ENCODE peak calls at places on chromosomes 5 and 9, in nine cellular contexts. Z, H, B, V, J, E, R, M and U are unnamed samples.

GRCh38 chr5:176868126-176868525 is 31.0 kb downstream of the HK3 start:
- DNase-seq in E (no peak), M (no peak), J (no peak), Z (no peak), V (no peak), B (no peak), R (no peak), H (no peak), U (no peak)

GRCh38 chr5:132224721-132225120 is 2.9 kb downstream of the P4HA2 start:
- DNase-seq in B (no peak), V (no peak), E (peak; percentile 15), J (no peak), M (no peak), R (peak; percentile 48), Z (no peak), H (no peak), U (no peak)

GRCh38 chr9:112772551-112772950 is 22.0 kb downstream of the SNX30 start:
- DNase-seq in H (no peak), J (no peak), M (no peak), B (no peak), R (no peak), V (no peak), Z (no peak), E (no peak), U (no peak)

GRCh38 chr5:14298126-14298847 is 155.1 kb downstream of the TRIO start:
- DNase-seq in V (no peak), Z (no peak), E (no peak), M (no peak), H (no peak), J (no peak), B (no peak), R (peak; percentile 48), U (no peak)

GRCh38 chr9:108108802-108109448 is 619.4 kb upstream of the KLF4 start:
- DNase-seq in B (no peak), E (no peak), V (no peak), J (no peak), R (peak; percentile 46), Z (no peak), H (no peak), M (no peak), U (no peak)

GRCh38 chr9:110257097-110257955 is 1.0 kb upstream of the TXN start:
- DNase-seq in V (no peak), R (peak; percentile 24), M (peak; percentile 8), J (peak; percentile 7), H (no peak), E (peak; percentile 40), B (no peak), Z (peak; percentile 26), U (peak; percentile 20)

GRCh38 chr5:27944471-27944870 is 906.1 kb upstream of the CDH9 start:
- DNase-seq in M (no peak), R (no peak), J (no peak), E (no peak), B (no peak), V (no peak), Z (no peak), H (no peak), U (no peak)

GRCh38 chr5:145738227-145738626 is 96.9 kb downstream of the PRELID2 start:
- DNase-seq in R (no peak), E (no peak), H (no peak), Z (no peak), V (no peak), J (no peak), B (no peak), M (no peak), U (no peak)

GRCh38 chr5:92991681-92992472 is 589.1 kb downstream of the NR2F1-AS1 start:
- DNase-seq in Z (no peak), M (no peak), R (peak; percentile 26), B (no peak), H (no peak), V (no peak), J (no peak), E (no peak), U (no peak)

GRCh38 chr5:75509956-75510355 is 1.5 kb downstream of the CERT1 start:
- DNase-seq in Z (peak; percentile 48), B (no peak), V (no peak), R (peak; percentile 60), J (peak; percentile 11), E (no peak), H (no peak), M (peak; percentile 68), U (peak; percentile 57)

GRCh38 chr9:95138474-95138873 is 179.0 kb downstream of the FANCC start:
- DNase-seq in R (peak; percentile 36), V (no peak), Z (no peak), M (no peak), J (peak; percentile 60), H (no peak), B (no peak), E (no peak), U (no peak)

GRCh38 chr5:1086137-1086536 is 25.7 kb downstream of the SLC12A7 start:
- DNase-seq in M (no peak), J (no peak), H (no peak), V (no peak), R (no peak), Z (no peak), E (no peak), B (no peak), U (no peak)

GRCh38 chr5:140575309-140575708 is 10.7 kb downstream of the SLC35A4 start:
- DNase-seq in R (peak; percentile 26), H (no peak), V (peak; percentile 19), J (peak; percentile 40), E (peak; percentile 71), B (no peak), M (peak; percentile 44), Z (peak; percentile 81), U (peak; percentile 76)

GRCh38 chr5:134864707-134865106 is 9.5 kb upstream of the TXNDC15 start:
- DNase-seq in B (no peak), E (no peak), H (no peak), M (no peak), J (no peak), Z (no peak), V (no peak), R (no peak), U (no peak)

GRCh38 chr5:1118738-1119137 is 6.9 kb upstream of the SLC12A7 start:
- DNase-seq in J (peak; percentile 62), R (no peak), B (no peak), E (peak; percentile 73), M (no peak), Z (peak; percentile 87), V (no peak), H (no peak), U (no peak)

GRCh38 chr9:115653231-115653630 is 500.4 kb upstream of the PAPPA start:
- DNase-seq in V (no peak), M (no peak), B (no peak), E (no peak), R (peak; percentile 92), H (no peak), J (no peak), Z (no peak), U (no peak)

DNA sequence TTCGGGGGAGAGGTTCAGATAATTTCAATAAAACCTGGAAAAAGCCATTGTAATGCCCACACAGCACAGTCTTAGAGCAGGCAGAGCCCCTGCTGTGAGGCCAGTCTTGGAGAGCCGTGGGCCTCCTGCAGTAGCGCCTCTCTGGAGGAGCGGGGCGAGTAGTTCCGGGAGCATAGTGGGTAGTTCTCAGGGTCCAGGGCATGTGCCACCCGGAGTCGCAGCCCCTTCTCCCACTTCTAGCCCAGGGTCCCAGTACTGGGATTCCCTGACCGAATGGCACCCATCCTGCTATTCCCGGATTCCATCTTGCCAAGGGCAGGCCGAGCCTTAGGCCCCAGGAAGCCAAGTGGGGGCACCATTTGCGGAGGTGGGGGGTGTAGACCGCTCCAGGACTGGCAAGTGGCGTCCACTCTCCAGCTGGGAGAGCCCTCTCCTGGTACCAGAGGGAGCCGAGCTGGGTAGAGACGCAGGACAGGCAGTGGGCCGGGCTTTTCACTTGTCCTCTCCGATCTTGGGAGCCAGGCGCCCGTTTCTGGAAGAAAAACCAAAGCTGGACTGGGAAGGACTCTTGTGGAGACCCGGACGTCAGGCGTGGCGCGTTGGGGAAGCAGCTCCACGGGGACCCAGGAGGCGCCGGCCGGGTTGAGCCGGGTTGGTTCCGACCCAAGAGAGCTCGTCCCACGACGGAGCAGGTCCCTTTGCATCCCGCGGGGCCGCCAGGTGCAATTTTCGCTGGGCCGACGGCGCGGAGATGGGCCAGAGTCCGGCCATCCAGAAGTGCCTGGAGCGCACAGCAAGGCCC is 12.1 kb downstream of the PROP1 start:
- DNase-seq in Z (no peak), V (no peak), B (no peak), E (no peak), H (no peak), J (no peak), M (no peak), R (no peak), U (no peak)
- H3K27me3 ChIP-seq in Z (no peaks in the 10 kb centered on the region), V (no peaks in the 10 kb centered on the region), B (no peaks in the 10 kb centered on the region), E (peaks cover 75% of the 10 kb centered on the region), H (peaks cover 10% of the 10 kb centered on the region), J (no peaks in the 10 kb centered on the region), M (peaks cover 42% of the 10 kb centered on the region), R (peaks cover 34% of the 10 kb centered on the region), U (peaks cover 44% of the 10 kb centered on the region)

GRCh38 chr9:136939996-136940525 is 4.5 kb downstream of the FBXW5 start:
- DNase-seq in V (no peak), E (no peak), J (no peak), Z (peak; percentile 81), H (no peak), M (no peak), R (no peak), B (no peak), U (peak; percentile 92)
- TF ChIP-seq POLR2A in V (no peak), E (no peak), J (no peak), Z (no peak), H (no peak), M (no peak), R (no peak), B (no peak), U (peak; percentile 74)

DNA sequence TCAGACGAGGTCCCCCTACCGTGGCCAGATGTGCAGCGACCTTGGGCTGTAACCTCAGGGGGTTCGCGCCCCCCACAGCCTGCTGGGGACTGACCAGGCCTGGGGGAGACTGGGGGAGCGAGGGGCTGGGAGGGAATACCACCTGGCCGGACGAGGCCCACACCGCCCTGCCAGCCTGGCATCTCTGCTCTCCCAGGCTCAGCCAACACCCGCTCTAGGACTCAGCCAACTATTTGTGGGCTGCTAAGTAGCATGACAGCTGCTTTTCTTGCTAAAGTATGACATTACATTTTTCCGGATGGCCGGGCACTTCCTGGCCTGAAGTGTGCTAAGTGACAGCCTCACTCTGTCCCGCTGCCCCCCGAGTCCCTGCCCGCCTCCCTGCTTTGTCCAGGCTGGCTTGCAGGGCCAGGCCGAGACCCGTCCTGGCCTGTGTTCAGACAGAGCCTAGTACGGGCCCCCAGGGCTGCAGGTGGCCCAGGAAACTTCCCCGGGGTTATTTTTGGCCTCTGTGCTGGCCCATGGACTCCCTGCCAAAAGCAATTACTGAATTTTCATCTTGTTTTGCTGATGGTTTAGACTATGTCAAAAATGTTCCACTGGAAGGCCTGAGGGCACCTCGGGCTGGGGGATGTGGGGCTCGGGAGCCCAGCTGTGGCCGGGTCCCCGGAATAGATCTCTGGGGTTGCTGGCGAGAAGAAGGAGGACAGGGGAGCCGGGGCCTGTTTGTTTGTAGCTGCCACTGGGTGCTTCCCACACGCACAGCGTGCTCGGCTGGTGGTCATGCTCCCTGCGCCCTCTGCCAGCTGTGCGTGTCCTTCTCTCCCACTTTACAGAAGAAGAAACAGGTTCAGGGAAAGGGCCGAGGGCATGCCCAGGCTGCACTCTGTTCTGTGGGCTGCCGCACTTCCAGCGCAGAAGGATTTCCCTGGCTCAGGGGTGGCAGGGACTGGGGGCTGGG is 13.4 kb upstream of the SLC2A6 start:
- DNase-seq in M (no peak), H (no peak), E (no peak), V (no peak), B (no peak), J (no peak), Z (no peak), R (no peak), U (no peak)
- H3K27ac ChIP-seq in M (peak overlapping the region; percentile 52), H (no peak overlapping the region), E (peak overlapping the region; percentile 53), V (no peak overlapping the region), B (peak overlapping the region; percentile 58), J (peak overlapping the region; percentile 55), Z (no peak overlapping the region), R (no peak overlapping the region), U (peak overlapping the region; percentile 86)

GRCh38 chr5:108125771-108126511 is 256.0 kb downstream of the FBXL17 start:
- DNase-seq in M (no peak), H (no peak), E (no peak), R (no peak), V (no peak), B (no peak), Z (no peak), J (no peak), U (no peak)
- H3K27me3 ChIP-seq in M (no peaks in the 10 kb centered on the region), H (no peaks in the 10 kb centered on the region), E (no peaks in the 10 kb centered on the region), R (no peaks in the 10 kb centered on the region), V (no peaks in the 10 kb centered on the region), B (no peaks in the 10 kb centered on the region), Z (no peaks in the 10 kb centered on the region), J (no peaks in the 10 kb centered on the region), U (no peaks in the 10 kb centered on the region)